ENCODE peak calls at places on chromosomes 16 and 17, in six cellular contexts. G is RCC 7860; I is T1000; W is NCI-H1092; L is activated CD4-positive, alpha-beta T cell treated with anti-CD3 and anti-CD28 coated beads, Interleukin-2, amount 50 U/mL, for 4 hours; V is AML-193. X is an unnamed sample.

GRCh38 chr17:63693411-63694113 is 6.4 kb downstream of the LIMD2 start:
- DNase-seq in G (no peak), I (no peak), W (no peak), L (no peak), V (no peak), X (no peak)

GRCh38 chr16:30027588-30028437 is 3.3 kb downstream of the TLCD3B start:
- DNase-seq in G (no peak), I (no peak), W (no peak), L (no peak), V (no peak), X (no peak)

GRCh38 chr17:64262422-64263260 is at the start of gene TEX2:
- DNase-seq in G (peak), I (no peak), W (no peak), L (peak), V (peak), X (peak)

GRCh38 chr16:5490499-5490898 is 392.9 kb upstream of the EEF2KMT start:
- DNase-seq in G (peak), I (no peak), W (no peak), L (no peak), V (peak), X (no peak)

GRCh38 chr17:40558300-40558584 is 7.0 kb downstream of the CCR7 start:
- DNase-seq in G (no peak), I (no peak), W (no peak), L (no peak), V (no peak), X (no peak)

GRCh38 chr17:19021622-19022083 is 17.1 kb upstream of the FAM83G start:
- DNase-seq in G (no peak), I (no peak), W (no peak), L (peak), V (no peak), X (peak)

GRCh38 chr17:57534863-57535651 is 210.0 kb downstream of the CCDC182 start:
- DNase-seq in G (no peak), I (no peak), W (peak), L (no peak), V (no peak), X (no peak)

GRCh38 chr17:74332763-74333220 is 6.8 kb downstream of the KIF19 start:
- DNase-seq in G (no peak), I (no peak), W (peak), L (no peak), V (no peak), X (no peak)

GRCh38 chr17:68600123-68600880 is 865 bp downstream of the FAM20A start:
- DNase-seq in G (no peak), I (no peak), W (no peak), L (no peak), V (no peak), X (no peak)

GRCh38 chr17:74737299-74738050 is 419 bp downstream of the RAB37 start:
- DNase-seq in G (no peak), I (peak), W (no peak), L (peak), V (peak), X (peak)